ENCODE peak calls at places on chromosomes 2 and 18, in four cellular contexts. One of them, this sample, is unnamed.

GRCh38 chr2:30959653-30960052 is 152.4 kb upstream of the CAPN13 start:
- DNase-seq in IMR-90: no peak
- DNase-seq in mesendoderm: no peak
- DNase-seq in H1: no peak
- DNase-seq in this sample: no peak

GRCh38 chr2:48529676-48530032 is 300 bp upstream of the STON1 start:
- DNase-seq in IMR-90: no peak
- DNase-seq in mesendoderm: no peak
- DNase-seq in H1: peak; percentile 57
- DNase-seq in this sample: no peak

GRCh38 chr2:110843496-110843895 is 111.1 kb downstream of the ACOXL start:
- DNase-seq in IMR-90: no peak
- DNase-seq in mesendoderm: peak; percentile 51
- DNase-seq in H1: no peak
- DNase-seq in this sample: no peak

GRCh38 chr2:59804662-59805258 is 748.7 kb downstream of the BCL11A start:
- DNase-seq in H1: no peak
- DNase-seq in mesendoderm: no peak
- DNase-seq in IMR-90: no peak
- DNase-seq in this sample: no peak

GRCh38 chr18:68449292-68449691 is 265.6 kb downstream of the TMX3 start:
- DNase-seq in H1: no peak
- DNase-seq in IMR-90: peak; percentile 86
- DNase-seq in mesendoderm: no peak
- DNase-seq in this sample: no peak

GRCh38 chr2:206154197-206154596 is 5.0 kb downstream of the NDUFS1 start:
- DNase-seq in mesendoderm: peak; percentile 56
- DNase-seq in H1: no peak
- DNase-seq in IMR-90: no peak
- DNase-seq in this sample: no peak

GRCh38 chr2:172021074-172021931 is 21.6 kb downstream of the METAP1D start:
- DNase-seq in mesendoderm: peak; percentile 56
- DNase-seq in IMR-90: peak; percentile 16
- DNase-seq in H1: no peak
- DNase-seq in this sample: peak; percentile 47

GRCh38 chr2:120014231-120014990 is 1.5 kb downstream of the EPB41L5 start:
- DNase-seq in H1: no peak
- DNase-seq in mesendoderm: no peak
- DNase-seq in IMR-90: no peak
- DNase-seq in this sample: no peak

GRCh38 chr2:7857904-7858303 is 824.0 kb upstream of the ID2 start:
- DNase-seq in H1: no peak
- DNase-seq in mesendoderm: no peak
- DNase-seq in IMR-90: peak; percentile 75
- DNase-seq in this sample: no peak

GRCh38 chr2:88690591-88691338 is 708 bp upstream of the RPIA start:
- DNase-seq in mesendoderm: no peak
- DNase-seq in H1: no peak
- DNase-seq in IMR-90: peak; percentile 2
- DNase-seq in this sample: peak; percentile 48

DNA sequence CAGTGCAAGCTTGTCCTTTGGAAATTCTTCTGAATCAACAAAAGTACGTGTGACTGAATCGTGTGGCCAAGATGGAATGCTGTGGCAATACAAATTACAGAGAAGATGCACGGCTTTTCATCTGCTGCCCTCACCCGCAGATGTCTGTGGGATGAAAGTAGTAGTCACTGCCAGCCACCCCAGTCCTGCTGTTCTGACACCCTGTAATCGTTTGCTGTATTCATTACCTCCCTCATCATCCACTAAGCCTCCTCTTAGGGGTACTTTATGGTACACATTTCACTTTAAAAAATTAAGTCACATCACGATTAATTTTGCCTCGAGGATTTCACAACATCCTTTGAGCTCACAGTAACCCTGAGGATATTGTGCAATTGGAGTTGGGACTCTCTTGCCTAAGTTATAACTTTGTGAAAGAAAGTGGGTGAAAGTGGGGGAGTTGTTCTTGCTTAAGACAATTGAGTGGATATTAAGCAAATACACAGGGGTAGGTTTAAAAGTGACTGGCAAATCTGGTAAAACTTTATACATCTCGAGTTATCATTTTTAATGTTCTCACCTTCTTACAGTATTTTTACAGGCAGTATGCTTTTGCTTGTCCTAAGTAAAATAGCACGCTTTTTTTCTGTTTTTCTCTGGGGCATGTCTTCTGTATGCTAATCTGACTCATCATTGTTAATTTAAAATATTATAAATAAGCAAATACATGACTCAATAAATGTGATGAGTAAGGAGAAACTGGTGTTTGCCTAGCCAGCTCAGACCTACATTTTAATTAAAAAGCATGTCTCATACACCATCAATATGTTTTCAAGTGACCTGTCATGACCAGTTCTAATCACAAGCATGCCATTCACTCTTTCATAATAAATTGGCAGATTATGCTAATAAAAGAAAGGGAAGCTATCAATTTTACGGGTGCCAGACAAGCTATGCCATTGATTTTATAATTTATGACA is 680.9 kb downstream of the IRS1 start:
- DNase-seq in H1: no peak
- DNase-seq in IMR-90: peak; percentile 91
- DNase-seq in mesendoderm: no peak
- DNase-seq in this sample: no peak
- H2BK5ac ChIP-seq in H1: no peak overlapping the region
- H2BK5ac ChIP-seq in IMR-90: peak overlapping the region; percentile 93
- H2BK5ac ChIP-seq in mesendoderm: no peak overlapping the region
- H2BK5ac ChIP-seq in this sample: no peak overlapping the region

GRCh38 chr2:183209395-183210028 is 85.3 kb downstream of the NUP35 start:
- DNase-seq in IMR-90: no peak
- DNase-seq in H1: no peak
- DNase-seq in mesendoderm: peak; percentile 63
- DNase-seq in this sample: no peak

GRCh38 chr2:183204397-183204796 is 80.2 kb downstream of the NUP35 start:
- DNase-seq in H1: no peak
- DNase-seq in IMR-90: no peak
- DNase-seq in mesendoderm: no peak
- DNase-seq in this sample: no peak

DNA sequence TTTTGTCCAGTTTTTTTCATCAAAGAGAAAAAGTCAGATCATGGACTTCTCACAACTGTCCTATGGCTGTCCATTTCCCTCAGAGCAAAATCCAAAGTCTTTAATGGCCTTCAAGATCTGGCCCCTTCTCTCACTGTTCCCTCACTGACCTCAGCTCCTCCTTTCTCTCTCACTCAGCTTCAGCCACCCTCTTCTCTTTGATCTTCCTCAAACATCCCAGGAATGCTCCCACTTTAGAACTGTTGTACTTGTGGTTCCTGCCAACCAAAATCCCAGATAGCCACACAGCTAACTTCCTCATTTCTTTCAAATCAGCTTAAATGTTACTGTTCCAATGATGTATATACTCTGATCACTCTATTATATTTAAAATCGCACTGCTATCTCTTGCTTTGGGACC is 82.9 kb downstream of the NUP35 start:
- DNase-seq in H1: no peak
- DNase-seq in mesendoderm: peak; percentile 79
- DNase-seq in IMR-90: peak; percentile 28
- DNase-seq in this sample: no peak
- H4K5ac ChIP-seq in H1: no peak overlapping the region
- H4K5ac ChIP-seq in mesendoderm: no peak overlapping the region
- H4K5ac ChIP-seq in IMR-90: no peak overlapping the region
- H4K5ac ChIP-seq in this sample: no peak overlapping the region

GRCh38 chr2:232014681-232015080 is 53.2 kb downstream of the DIS3L2 start:
- DNase-seq in mesendoderm: no peak
- DNase-seq in IMR-90: no peak
- DNase-seq in H1: no peak
- DNase-seq in this sample: no peak

GRCh38 chr2:232008907-232009638 is 47.6 kb downstream of the DIS3L2 start:
- DNase-seq in IMR-90: no peak
- DNase-seq in H1: no peak
- DNase-seq in mesendoderm: no peak
- DNase-seq in this sample: no peak

GRCh38 chr2:232013701-232014353 is 52.3 kb downstream of the DIS3L2 start:
- DNase-seq in H1: no peak
- DNase-seq in mesendoderm: no peak
- DNase-seq in IMR-90: peak; percentile 97
- DNase-seq in this sample: no peak

GRCh38 chr2:232006282-232006681 is 44.8 kb downstream of the DIS3L2 start:
- DNase-seq in IMR-90: no peak
- DNase-seq in mesendoderm: no peak
- DNase-seq in H1: no peak
- DNase-seq in this sample: no peak

DNA sequence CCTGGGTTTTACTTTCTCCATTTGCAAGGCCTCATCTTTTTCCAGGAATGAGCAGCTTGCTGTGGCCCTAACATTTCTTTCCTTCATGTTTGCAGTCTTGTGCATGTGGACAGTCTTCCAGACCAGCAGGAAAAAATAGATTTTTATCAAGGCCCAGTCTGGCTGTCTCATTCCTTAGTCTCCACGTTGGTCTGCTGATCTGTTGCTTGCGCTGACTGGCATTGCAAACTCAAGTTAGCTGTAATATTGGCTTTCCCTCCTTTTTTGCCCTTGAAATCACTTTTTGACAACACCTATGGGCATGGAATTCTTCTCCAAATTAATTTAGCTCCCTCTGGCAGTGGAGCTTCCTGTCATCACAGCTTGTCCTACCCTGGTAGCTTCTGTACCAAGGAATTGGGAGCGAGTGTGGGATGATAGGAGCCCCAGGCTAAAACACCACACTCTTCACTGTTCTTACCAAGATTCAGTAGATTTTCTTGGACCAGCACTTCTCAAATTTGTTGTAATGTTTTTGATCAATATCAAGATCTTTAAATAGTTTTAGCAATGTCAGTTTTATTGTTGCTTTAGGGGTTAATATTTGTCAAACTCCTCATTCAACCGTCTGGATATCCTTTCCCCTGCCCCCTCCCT is 48.2 kb downstream of the DIS3L2 start:
- DNase-seq in mesendoderm: no peak
- DNase-seq in H1: no peak
- DNase-seq in IMR-90: no peak
- DNase-seq in this sample: no peak
- H2BK5ac ChIP-seq in mesendoderm: no peak overlapping the region
- H2BK5ac ChIP-seq in H1: no peak overlapping the region
- H2BK5ac ChIP-seq in IMR-90: no peak overlapping the region
- H2BK5ac ChIP-seq in this sample: no peak overlapping the region

GRCh38 chr2:228367356-228367755 is 185.9 kb upstream of the SPHKAP start:
- DNase-seq in H1: no peak
- DNase-seq in IMR-90: no peak
- DNase-seq in mesendoderm: no peak
- DNase-seq in this sample: no peak
- H4K5ac ChIP-seq in H1: no peak overlapping the region
- H4K5ac ChIP-seq in IMR-90: no peak overlapping the region
- H4K5ac ChIP-seq in mesendoderm: no peak overlapping the region
- H4K5ac ChIP-seq in this sample: no peak overlapping the region

DNA sequence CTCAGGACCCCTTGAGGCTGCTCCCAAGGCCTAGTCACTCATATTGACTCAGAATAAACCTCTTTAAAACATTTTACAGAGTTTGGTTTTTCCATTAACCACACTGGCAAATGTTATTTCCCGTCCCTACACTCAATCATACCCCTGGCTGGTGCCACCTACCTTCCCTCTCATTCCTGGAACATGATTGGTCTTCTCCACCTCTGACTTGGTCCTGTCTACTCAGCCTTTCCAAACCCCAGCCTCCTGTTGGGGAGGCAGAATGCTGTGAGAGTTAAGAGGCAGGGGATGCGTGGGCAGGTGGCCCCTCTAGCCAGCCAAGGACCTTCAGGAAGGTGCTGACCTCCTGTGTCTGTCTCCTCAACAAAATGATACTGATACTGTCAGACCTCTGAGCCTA is 149.3 kb downstream of the CABLES1 start:
- DNase-seq in IMR-90: no peak
- DNase-seq in mesendoderm: peak; percentile 39
- DNase-seq in H1: no peak
- DNase-seq in this sample: no peak
- H2BK5ac ChIP-seq in IMR-90: peak overlapping the region; percentile 78
- H2BK5ac ChIP-seq in mesendoderm: peak overlapping the region; percentile 99
- H2BK5ac ChIP-seq in H1: peak overlapping the region; percentile 99
- H2BK5ac ChIP-seq in this sample: peak overlapping the region; percentile 79

GRCh38 chr2:14448340-14448739 is 184.2 kb upstream of the LRATD1 start:
- DNase-seq in H1: no peak
- DNase-seq in mesendoderm: no peak
- DNase-seq in IMR-90: no peak
- DNase-seq in this sample: no peak

GRCh38 chr2:14451312-14451711 is 181.2 kb upstream of the LRATD1 start:
- DNase-seq in mesendoderm: peak; percentile 25
- DNase-seq in IMR-90: no peak
- DNase-seq in H1: no peak
- DNase-seq in this sample: no peak

DNA sequence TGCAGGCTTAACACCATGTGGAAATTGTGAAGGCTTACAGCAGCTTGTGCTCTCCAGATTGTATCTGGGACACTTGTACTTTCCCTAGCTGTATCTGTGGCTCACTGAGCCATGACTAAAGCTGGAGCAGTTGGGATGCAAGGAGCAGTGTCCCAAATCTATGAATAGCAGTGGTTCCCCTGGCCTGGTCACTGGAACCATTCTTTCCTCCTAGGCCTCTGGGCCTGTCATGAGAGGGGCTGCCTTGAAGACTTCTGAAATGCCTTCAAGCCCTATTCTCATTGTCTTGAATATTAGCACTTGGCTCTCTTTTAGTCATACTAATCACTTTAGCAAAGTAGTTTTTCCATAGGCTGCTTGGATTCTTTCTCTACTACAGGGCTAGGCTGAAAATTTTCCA is 186.8 kb upstream of the LRATD1 start:
- DNase-seq in IMR-90: no peak
- DNase-seq in H1: no peak
- DNase-seq in mesendoderm: peak; percentile 10
- DNase-seq in this sample: no peak
- H4K5ac ChIP-seq in IMR-90: no peak overlapping the region
- H4K5ac ChIP-seq in H1: no peak overlapping the region
- H4K5ac ChIP-seq in mesendoderm: no peak overlapping the region
- H4K5ac ChIP-seq in this sample: no peak overlapping the region

GRCh38 chr2:10431797-10432196 is 16.3 kb downstream of the ODC1 start:
- DNase-seq in mesendoderm: no peak
- DNase-seq in IMR-90: no peak
- DNase-seq in H1: no peak
- DNase-seq in this sample: no peak
- H2BK5ac ChIP-seq in mesendoderm: no peak overlapping the region
- H2BK5ac ChIP-seq in IMR-90: no peak overlapping the region
- H2BK5ac ChIP-seq in H1: no peak overlapping the region
- H2BK5ac ChIP-seq in this sample: no peak overlapping the region

DNA sequence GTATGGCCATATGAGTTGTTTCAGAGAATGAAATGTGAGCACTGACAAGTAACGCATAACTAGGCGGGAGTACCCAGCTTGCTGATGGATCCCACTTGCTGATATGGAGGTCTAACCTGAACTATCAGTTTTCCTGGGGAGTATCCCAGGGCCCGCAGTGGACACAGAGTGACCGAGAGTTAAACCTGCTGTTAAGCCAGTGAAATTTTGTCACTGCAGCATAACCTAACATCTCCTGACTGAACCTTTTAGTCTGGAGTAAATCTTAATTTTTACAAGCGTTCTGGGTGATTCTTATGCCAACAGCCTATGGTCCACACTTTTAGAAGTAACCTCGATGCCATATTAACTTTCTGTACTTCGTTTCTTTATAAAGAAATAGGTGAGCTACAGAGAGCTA is 54.4 kb downstream of the TGFA start:
- DNase-seq in IMR-90: no peak
- DNase-seq in H1: no peak
- DNase-seq in mesendoderm: no peak
- DNase-seq in this sample: no peak
- H4K5ac ChIP-seq in IMR-90: no peak overlapping the region
- H4K5ac ChIP-seq in H1: no peak overlapping the region
- H4K5ac ChIP-seq in mesendoderm: no peak overlapping the region
- H4K5ac ChIP-seq in this sample: no peak overlapping the region

GRCh38 chr2:63048367-63049171 is 2.1 kb upstream of the OTX1 start:
- DNase-seq in mesendoderm: peak; percentile 67
- DNase-seq in IMR-90: no peak
- DNase-seq in H1: peak; percentile 81
- DNase-seq in this sample: peak; percentile 74
- H2BK5ac ChIP-seq in mesendoderm: no peak overlapping the region
- H2BK5ac ChIP-seq in IMR-90: no peak overlapping the region
- H2BK5ac ChIP-seq in H1: no peak overlapping the region
- H2BK5ac ChIP-seq in this sample: no peak overlapping the region